ENCODE peak calls at places on chromosomes 2 and 18, in four cellular contexts. X is GOT3; K is activated CD4-positive, alpha-beta T cell treated with anti-CD3 and anti-CD28 coated beads, Interleukin-2, amount 10 ng/mL, durations not matched to agents 7 days and 5 days; P is mesothelial cell of epicardium. F is an unnamed sample.

GRCh38 chr2:41994177-41994576 is 53.6 kb upstream of the PKDCC start:
- DNase-seq in X (no peak), P (no peak), K (no peak), F (no peak)

GRCh38 chr18:55549474-55550104 is 38.4 kb downstream of the TCF4 start:
- DNase-seq in X (no peak), P (no peak), K (no peak), F (no peak)

GRCh38 chr2:43068053-43068471 is 158.3 kb downstream of the ZFP36L2 start:
- DNase-seq in P (no peak), X (no peak), K (no peak), F (no peak)

GRCh38 chr2:218860950-218861381 is 1.4 kb downstream of the WNT6 start:
- DNase-seq in P (peak; percentile 85), K (no peak), X (no peak), F (peak; percentile 76)

GRCh38 chr2:106104332-106105062 is 89.6 kb downstream of the UXS1 start:
- DNase-seq in X (no peak), P (peak; percentile 65), K (peak; percentile 77), F (no peak)

GRCh38 chr2:186917866-186918265 is 68.9 kb upstream of the ZSWIM2 start:
- DNase-seq in X (no peak), K (no peak), P (no peak), F (no peak)

GRCh38 chr18:8933714-8934284 is 168.7 kb upstream of the NDUFV2 start:
- DNase-seq in K (no peak), X (no peak), P (no peak), F (no peak)

GRCh38 chr2:177211148-177211547 is 1.4 kb upstream of the HNRNPA3 start:
- DNase-seq in K (no peak), X (no peak), P (no peak), F (no peak)

GRCh38 chr18:13437034-13437433 is 218.5 kb downstream of the LDLRAD4 start:
- DNase-seq in K (no peak), X (no peak), P (no peak), F (no peak)

GRCh38 chr2:228092056-228092455 is 89.4 kb downstream of the SPHKAP start:
- DNase-seq in K (no peak), P (no peak), X (no peak), F (no peak)

GRCh38 chr2:142875642-142876041 is 1.8 kb upstream of the KYNU start:
- DNase-seq in K (no peak), X (no peak), P (no peak), F (no peak)

GRCh38 chr2:24914713-24915112 is 5.3 kb downstream of the ADCY3 start:
- DNase-seq in X (no peak), K (no peak), P (no peak), F (no peak)

GRCh38 chr18:57533901-57534300 is 52.6 kb downstream of the FECH start:
- DNase-seq in K (no peak), X (no peak), P (no peak), F (no peak)

GRCh38 chr2:239222346-239223028 is 178.3 kb downstream of the HDAC4 start:
- DNase-seq in K (no peak), P (no peak), X (no peak), F (no peak)

GRCh38 chr2:147182260-147182659 is 662.6 kb upstream of the ACVR2A start:
- DNase-seq in K (peak; percentile 40), P (no peak), X (no peak), F (no peak)

GRCh38 chr18:55386545-55386944 is 201.4 kb downstream of the TCF4 start:
- DNase-seq in X (no peak), K (no peak), P (no peak), F (no peak)

GRCh38 chr18:37084912-37085311 is 256.0 kb downstream of the KIAA1328 start:
- DNase-seq in P (no peak), X (no peak), K (no peak), F (no peak)

GRCh38 chr2:116949249-116949648 is 865.2 kb upstream of the DDX18 start:
- DNase-seq in X (no peak), P (no peak), K (no peak), F (no peak)